ENCODE peak calls at places on chromosome 20, in nine cellular contexts. I is hepatocyte; J is CD8-positive, alpha-beta T cell; O is mucosa of descending colon; Z is body of pancreas; C is ovary; G is tibial artery; R is PC-3; V is naive thymus-derived CD4-positive, alpha-beta T cell. L is an unnamed sample. For H3K36me3 and H3K9me3, the result is how much of the 10 kb centered on the place peaks cover.

GRCh38 chr20:43938932-43939761 is 24.5 kb downstream of the TOX2 start:
- DNase-seq in I (peak), J (no peak), O (peak), Z (peak), C (no peak), G (peak), R (peak), V (no peak), L (no peak)

GRCh38 chr20:36821964-36822437 is 48.4 kb upstream of the DSN1 start:
- DNase-seq in I (no peak), J (no peak), O (no peak), Z (no peak), C (no peak), G (no peak), R (no peak), V (no peak), L (no peak)

GRCh38 chr20:51696304-51697118 is 71.7 kb downstream of the ATP9A start:
- DNase-seq in I (peak), J (no peak), O (no peak), Z (no peak), C (peak), G (no peak), R (peak), V (no peak), L (no peak)

GRCh38 chr20:62488470-62488869 is 12.7 kb upstream of the GATA5 start:
- DNase-seq in I (no peak), J (no peak), O (no peak), Z (no peak), C (no peak), G (no peak), R (no peak), V (no peak), L (no peak)

GRCh38 chr20:63288581-63289251 is 4.3 kb upstream of the COL20A1 start:
- DNase-seq in I (no peak), J (no peak), O (no peak), Z (peak), C (no peak), G (no peak), R (no peak), V (no peak), L (no peak)

GRCh38 chr20:43961541-43962471 is 47.2 kb downstream of the TOX2 start:
- DNase-seq in I (no peak), J (no peak), O (no peak), Z (no peak), C (no peak), G (peak), R (no peak), V (no peak), L (no peak)

GRCh38 chr20:237479-237878 is 10.4 kb downstream of the DEFB129 start:
- DNase-seq in I (no peak), J (no peak), O (no peak), Z (no peak), C (no peak), G (no peak), R (no peak), V (peak), L (no peak)

GRCh38 chr20:20843982-20844381 is 131.5 kb upstream of the RALGAPA2 start:
- DNase-seq in I (peak), J (no peak), O (no peak), Z (no peak), C (no peak), G (no peak), R (peak), V (no peak), L (no peak)

GRCh38 chr20:36101201-36101600 is 53.3 kb upstream of the EPB41L1 start:
- DNase-seq in I (peak), J (no peak), O (peak), Z (peak), C (no peak), G (no peak), R (no peak), V (no peak), L (no peak)

GRCh38 chr20:39986231-39986904 is 702.7 kb downstream of the MAFB start:
- DNase-seq in I (peak), J (no peak), O (no peak), Z (peak), C (peak), G (peak), R (no peak), V (no peak), L (peak)

GRCh38 chr20:38873050-38873581 is 53.1 kb upstream of the FAM83D start:
- DNase-seq in I (no peak), J (peak), O (peak), Z (no peak), C (no peak), G (peak), R (no peak), V (peak), L (no peak)

GRCh38 chr20:645318-646106 is 7.5 kb downstream of the SRXN1 start:
- DNase-seq in I (peak), J (peak), O (peak), Z (peak), C (peak), G (peak), R (peak), V (peak), L (peak)

GRCh38 chr20:26276811-26277210 is 580.2 kb upstream of the ZNF337 start:
- DNase-seq in I (peak), J (no peak), O (no peak), Z (peak), C (no peak), G (peak), R (no peak), V (no peak), L (no peak)

GRCh38 chr20:62708591-62709536 is at the start of gene NTSR1:
- DNase-seq in I (no peak), J (no peak), O (peak), Z (no peak), C (no peak), G (no peak), R (no peak), V (no peak), L (no peak)

GRCh38 chr20:3724356-3724755 is 8.1 kb upstream of the HSPA12B start:
- DNase-seq in I (no peak), J (no peak), O (no peak), Z (no peak), C (no peak), G (no peak), R (no peak), V (no peak), L (no peak)

GRCh38 chr20:53495357-53495756 is 98.3 kb downstream of the ZNF217 start:
- DNase-seq in I (peak), J (no peak), O (no peak), Z (no peak), C (no peak), G (no peak), R (no peak), V (no peak), L (no peak)

GRCh38 chr20:42074944-42075343 is 456.8 kb upstream of the CHD6 start:
- DNase-seq in I (peak), J (no peak), O (no peak), Z (no peak), C (no peak), G (no peak), R (no peak), V (no peak), L (no peak)

GRCh38 chr20:53857723-53858236 is 212.6 kb downstream of the BCAS1 start:
- DNase-seq in I (no peak), J (no peak), O (peak), Z (peak), C (no peak), G (no peak), R (no peak), V (no peak), L (no peak)

GRCh38 chr20:50548396-50548795 is 38.2 kb downstream of the PTPN1 start:
- DNase-seq in I (no peak), J (no peak), O (no peak), Z (peak), C (no peak), G (no peak), R (no peak), V (no peak), L (no peak)

GRCh38 chr20:44247676-44248419 is 740 bp downstream of the GDAP1L1 start:
- DNase-seq in I (peak), J (no peak), O (no peak), Z (peak), C (peak), G (no peak), R (no peak), V (peak), L (no peak)

GRCh38 chr20:24160563-24161355 is 172.2 kb upstream of the GGTLC1 start:
- DNase-seq in I (peak), J (no peak), O (no peak), Z (peak), C (peak), G (peak), R (peak), V (no peak), L (peak)

GRCh38 chr20:14295238-14295637 is 42.2 kb downstream of the FLRT3 start:
- DNase-seq in I (no peak), J (no peak), O (no peak), Z (no peak), C (no peak), G (no peak), R (no peak), V (no peak), L (no peak)

GRCh38 chr20:8155229-8155628 is 23.2 kb downstream of the PLCB1 start:
- DNase-seq in I (no peak), J (no peak), O (no peak), Z (no peak), C (no peak), G (no peak), R (peak), V (no peak), L (no peak)

GRCh38 chr20:8154636-8155035 is 22.6 kb downstream of the PLCB1 start:
- DNase-seq in I (no peak), J (no peak), O (no peak), Z (no peak), C (no peak), G (no peak), R (no peak), V (no peak), L (no peak)

GRCh38 chr20:8152847-8153246 is 20.8 kb downstream of the PLCB1 start:
- DNase-seq in I (no peak), J (no peak), O (no peak), Z (no peak), C (no peak), G (no peak), R (no peak), V (no peak), L (no peak)

GRCh38 chr20:8152183-8152582 is 20.1 kb downstream of the PLCB1 start:
- DNase-seq in I (no peak), J (no peak), O (no peak), Z (no peak), C (no peak), G (no peak), R (peak), V (no peak), L (no peak)

GRCh38 chr20:8153281-8153908 is 21.3 kb downstream of the PLCB1 start:
- DNase-seq in I (no peak), J (no peak), O (no peak), Z (no peak), C (no peak), G (no peak), R (peak), V (peak), L (no peak)
- H3K36me3 ChIP-seq in I (under half), J (under half), O (under half), Z (under half), C (under half), G (under half), R (under half), V (under half), L (under half)

GRCh38 chr20:59656417-59656816 is 52.1 kb downstream of the PHACTR3 start:
- DNase-seq in I (no peak), J (no peak), O (no peak), Z (no peak), C (no peak), G (no peak), R (no peak), V (no peak), L (no peak)
- H3K9me3 ChIP-seq in I (under half), J (under half), O (under half), Z (under half), C (under half), G (under half), R (under half), V (under half), L (under half)

GRCh38 chr20:34997171-34997570 is 41.5 kb downstream of the MYH7B start:
- DNase-seq in I (no peak), J (no peak), O (peak), Z (no peak), C (peak), G (no peak), R (no peak), V (no peak), L (no peak)
- H3K36me3 ChIP-seq in I (under half), J (under half), O (under half), Z (under half), C (under half), G (half or more), R (under half), V (under half), L (under half)

DNA sequence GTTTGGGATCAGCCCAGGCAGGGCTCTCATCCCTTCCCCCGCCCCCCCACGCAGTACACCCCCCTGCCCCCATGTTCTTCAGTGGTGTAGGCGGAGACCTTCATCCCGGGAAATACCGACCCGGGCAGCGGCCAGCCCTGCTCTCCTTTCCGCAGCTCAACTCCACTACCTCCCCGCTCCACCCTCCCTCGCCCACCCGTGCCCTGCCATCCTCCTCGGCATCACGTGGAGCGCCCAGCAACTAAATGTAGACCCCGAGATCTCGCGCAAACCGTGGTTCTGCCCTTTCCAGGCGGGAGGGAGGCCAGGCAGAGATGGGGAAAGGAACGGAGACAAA is 1932.2 kb upstream of the DEFB115 start:
- DNase-seq in I (no peak), J (no peak), O (no peak), Z (no peak), C (no peak), G (no peak), R (no peak), V (no peak), L (no peak)
- H3K9me3 ChIP-seq in I (under half), J (under half), O (under half), Z (under half), C (under half), G (under half), R (under half), V (under half), L (under half)

GRCh38 chr20:34923414-34923813 is 32.2 kb downstream of the GSS start:
- DNase-seq in I (no peak), J (no peak), O (no peak), Z (no peak), C (no peak), G (no peak), R (no peak), V (no peak), L (no peak)
- H3K36me3 ChIP-seq in I (under half), J (under half), O (under half), Z (under half), C (under half), G (under half), R (half or more), V (under half), L (under half)

DNA sequence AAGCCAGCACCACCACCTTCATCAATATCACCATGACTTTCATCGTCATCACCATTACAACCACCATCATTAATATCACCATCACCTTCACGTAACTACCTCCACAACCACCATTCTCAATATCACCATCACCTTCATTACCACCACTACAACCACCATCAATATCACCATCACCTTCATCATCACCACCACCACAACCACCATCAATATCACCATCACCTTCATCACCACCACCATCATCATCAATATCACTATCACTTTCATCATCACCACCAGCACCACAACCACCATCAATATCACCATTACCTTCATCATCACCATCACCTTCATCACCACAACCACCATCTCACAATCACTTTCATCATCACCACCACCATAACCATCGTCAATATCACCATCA is 225.3 kb upstream of the SULF2 start:
- DNase-seq in I (no peak), J (no peak), O (no peak), Z (no peak), C (no peak), G (no peak), R (no peak), V (no peak), L (no peak)
- H3K9me3 ChIP-seq in I (under half), J (under half), O (under half), Z (under half), C (under half), G (under half), R (under half), V (under half), L (under half)

L was measured in right lobe of liver.